ENCODE peak calls at places on chromosomes 13 and 19, in four cellular contexts. X is H1, M is GM12878, W is HepG2. I is an unnamed sample. For H3K4me1, the result is how much of the 10 kb centered on the place peaks cover.

GRCh38 chr19:3233831-3234230 is 9.4 kb downstream of the CELF5 start:
- DNase-seq in X (no peak), M (no peak), W (no peak), I (no peak)

GRCh38 chr19:55322495-55322894 is 2.6 kb downstream of the TMEM150B start:
- DNase-seq in X (no peak), M (no peak), W (no peak), I (no peak)

GRCh38 chr13:27962982-27963381 is 6.1 kb downstream of the CDX2 start:
- DNase-seq in X (no peak), M (no peak), W (no peak), I (no peak)

GRCh38 chr13:113860579-113861432 is 3.1 kb downstream of the GAS6 start:
- DNase-seq in X (peak), M (no peak), W (no peak), I (peak)

GRCh38 chr13:20616059-20616797 is 49.3 kb downstream of the IFT88 start:
- DNase-seq in X (no peak), M (no peak), W (no peak), I (no peak)

GRCh38 chr13:30408319-30409101 is 13.8 kb upstream of the UBE2L5 start:
- DNase-seq in X (peak), M (no peak), W (peak), I (peak)

GRCh38 chr13:87827479-87827878 is 156.3 kb downstream of the SLITRK5 start:
- DNase-seq in X (no peak), M (no peak), W (no peak), I (no peak)

GRCh38 chr13:91405240-91405639 is 6.8 kb downstream of the GPC5 start:
- DNase-seq in X (no peak), M (peak), W (no peak), I (no peak)

GRCh38 chr13:45825124-45825650 is 26.4 kb downstream of the SIAH3 start:
- DNase-seq in X (no peak), M (no peak), W (no peak), I (no peak)

GRCh38 chr13:35283856-35284255 is 192.6 kb downstream of the MAB21L1 start:
- DNase-seq in X (no peak), M (no peak), W (peak), I (no peak)

GRCh38 chr13:84972907-84973306 is 826.3 kb downstream of the SLITRK6 start:
- DNase-seq in X (no peak), M (no peak), W (no peak), I (no peak)

GRCh38 chr19:56942749-56943148 is 102.2 kb upstream of the PEG3 start:
- DNase-seq in X (no peak), M (no peak), W (no peak), I (no peak)

GRCh38 chr13:80235131-80235530 is 105.8 kb downstream of the SPRY2 start:
- DNase-seq in X (no peak), M (no peak), W (no peak), I (no peak)

GRCh38 chr13:80239571-80240255 is 101.2 kb downstream of the SPRY2 start:
- DNase-seq in X (no peak), M (no peak), W (no peak), I (no peak)

GRCh38 chr13:80237646-80238045 is 103.3 kb downstream of the SPRY2 start:
- DNase-seq in X (no peak), M (no peak), W (no peak), I (no peak)

GRCh38 chr13:80239116-80239515 is 101.8 kb downstream of the SPRY2 start:
- DNase-seq in X (no peak), M (no peak), W (no peak), I (no peak)

GRCh38 chr13:80235559-80236296 is 105.2 kb downstream of the SPRY2 start:
- DNase-seq in X (no peak), M (no peak), W (no peak), I (no peak)
- TF ChIP-seq SUZ12 in X (no peak), M (no peak), W (no peak), I (no peak)

DNA sequence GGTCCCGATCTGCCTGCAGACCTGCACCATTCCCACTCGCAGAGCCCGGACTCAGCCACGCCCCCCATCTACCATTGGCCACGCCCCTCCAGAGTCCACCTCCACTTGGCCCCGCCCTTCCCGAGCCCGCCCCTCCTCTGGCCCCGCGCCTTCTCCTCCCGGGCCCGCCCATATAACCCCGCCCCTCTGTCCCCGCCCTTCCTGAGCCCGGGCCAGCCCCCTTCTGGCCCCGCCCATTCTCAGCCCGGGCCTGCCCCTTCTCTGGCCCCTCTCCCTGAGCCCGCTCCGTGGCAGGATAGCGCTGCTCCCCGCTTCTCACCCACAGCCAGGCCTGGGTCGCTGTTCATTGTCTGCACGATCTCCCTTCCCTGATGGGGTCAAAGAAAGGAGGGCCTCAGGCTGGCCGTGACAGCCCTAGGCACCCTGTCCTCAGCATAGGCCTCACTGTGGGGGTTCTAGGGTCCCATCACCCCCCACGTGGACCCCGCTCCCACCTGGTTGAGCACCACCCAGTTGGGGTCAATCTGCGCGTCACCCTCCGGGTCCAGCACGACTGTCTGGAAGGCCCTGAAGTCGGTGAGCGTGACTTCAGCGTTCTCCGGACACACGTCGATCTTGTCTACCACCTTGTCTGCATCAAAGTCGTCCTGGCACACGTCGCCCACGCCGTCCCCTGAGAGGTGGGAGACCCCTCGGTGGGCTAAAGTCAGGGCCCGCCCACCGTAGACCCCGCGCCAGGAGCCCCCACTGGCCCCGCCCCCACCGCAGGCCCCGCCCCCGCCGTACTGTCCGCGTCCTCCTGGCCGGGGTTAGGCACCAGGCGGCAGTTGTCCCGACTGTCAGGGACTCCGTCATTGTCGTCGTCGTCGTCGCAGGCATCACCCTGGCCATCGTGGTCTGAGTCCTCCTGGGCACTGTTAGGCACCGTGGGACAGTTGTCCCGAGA is 5.7 kb downstream of the COMP start:
- DNase-seq in X (no peak), M (no peak), W (peak), I (peak)
- H3K4me1 ChIP-seq in X (under half), M (under half), W (under half), I (under half)

DNA sequence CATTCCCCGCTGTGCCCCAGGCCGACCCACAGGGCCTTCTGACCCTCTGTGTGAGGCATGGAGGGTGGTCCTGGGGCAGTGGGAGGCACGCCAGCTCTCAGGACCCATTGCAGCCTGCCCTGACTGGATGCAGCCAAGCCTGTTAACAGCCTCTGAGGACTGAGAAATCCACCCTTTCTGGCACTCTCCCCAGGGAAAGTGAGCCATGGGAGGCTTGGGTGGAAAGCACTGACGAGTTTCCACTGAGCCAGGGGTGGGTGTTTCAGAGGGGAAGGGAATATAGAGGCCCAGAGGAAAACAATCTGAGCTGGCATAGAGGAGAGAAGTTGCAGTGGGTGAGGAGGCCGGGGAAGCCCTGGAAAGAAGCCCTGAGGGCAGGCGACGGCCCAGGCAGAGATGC is 30.6 kb upstream of the SLC7A10 start:
- DNase-seq in X (no peak), M (no peak), W (no peak), I (no peak)
- TF ChIP-seq ZNF274 in X (no peak), M (no peak), W (no peak), I (no peak)

DNA sequence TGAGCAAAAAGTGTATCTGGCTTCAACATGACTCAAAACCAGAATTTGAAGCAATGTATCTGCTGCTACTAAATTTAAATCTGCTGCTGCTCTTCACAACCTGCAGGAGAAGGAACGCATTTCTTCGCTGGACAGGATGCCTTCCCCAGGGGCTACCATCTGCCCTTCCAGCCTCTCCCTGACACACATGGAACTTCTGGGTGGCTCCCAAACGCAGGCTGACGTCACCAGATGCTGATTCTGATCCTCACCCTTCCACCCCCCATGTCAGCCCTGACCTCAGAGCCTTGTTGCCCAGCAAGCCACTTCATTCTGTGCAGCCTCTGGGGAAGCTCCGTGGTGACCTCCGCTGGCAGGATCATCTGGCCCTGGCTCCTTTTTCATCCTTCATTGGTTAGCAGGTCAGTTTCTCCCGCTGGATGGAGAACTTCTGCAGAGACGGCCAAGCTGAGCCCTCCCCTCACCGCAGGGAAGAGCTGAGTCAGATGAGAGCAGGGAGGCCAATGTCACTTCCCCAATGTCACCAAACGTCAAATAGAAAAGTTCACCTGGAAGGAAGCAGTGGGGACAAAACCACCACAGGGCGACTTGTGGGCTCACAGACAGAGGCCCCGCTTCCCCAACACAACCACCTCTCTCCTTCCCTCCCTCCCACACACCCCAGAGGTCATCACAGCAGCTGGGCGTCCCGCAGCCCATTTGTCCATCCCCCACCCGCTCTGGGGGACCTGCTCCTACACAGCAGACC is 14.0 kb upstream of the RAB20 start:
- DNase-seq in X (no peak), M (peak), W (peak), I (peak)
- TF ChIP-seq SUZ12 in X (no peak), M (no peak), W (no peak), I (no peak)

I was measured in NT2/D1.